ENCODE peak calls at places on chromosomes 2 and 18, in seven cellular contexts. One of them, this sample, is unnamed.

GRCh38 chr2:11698009-11698922 is 28.3 kb upstream of the NTSR2 start:
- DNase-seq in breast epithelium: no peak
- DNase-seq in heart left ventricle: peak
- DNase-seq in upper lobe of left lung: peak
- DNase-seq in suprapubic skin: peak
- DNase-seq in sigmoid colon: peak
- DNase-seq in spleen: peak
- DNase-seq in this sample: peak

GRCh38 chr18:23943903-23944624 is 70.5 kb upstream of the TTC39C start:
- DNase-seq in breast epithelium: no peak
- DNase-seq in upper lobe of left lung: no peak
- DNase-seq in sigmoid colon: peak
- DNase-seq in suprapubic skin: no peak
- DNase-seq in heart left ventricle: no peak
- DNase-seq in spleen: no peak
- DNase-seq in this sample: no peak

GRCh38 chr2:219455635-219456034 is 21.0 kb downstream of the SPEG start:
- DNase-seq in heart left ventricle: no peak
- DNase-seq in spleen: no peak
- DNase-seq in breast epithelium: no peak
- DNase-seq in suprapubic skin: no peak
- DNase-seq in upper lobe of left lung: no peak
- DNase-seq in sigmoid colon: no peak
- DNase-seq in this sample: no peak

GRCh38 chr2:170324640-170325046 is 146.7 kb downstream of the MYO3B start:
- DNase-seq in heart left ventricle: no peak
- DNase-seq in spleen: no peak
- DNase-seq in suprapubic skin: no peak
- DNase-seq in sigmoid colon: no peak
- DNase-seq in breast epithelium: no peak
- DNase-seq in upper lobe of left lung: no peak
- DNase-seq in this sample: peak

GRCh38 chr2:177972123-177972522 is 100.5 kb downstream of the PDE11A start:
- DNase-seq in upper lobe of left lung: no peak
- DNase-seq in suprapubic skin: no peak
- DNase-seq in breast epithelium: no peak
- DNase-seq in spleen: no peak
- DNase-seq in sigmoid colon: no peak
- DNase-seq in heart left ventricle: no peak
- DNase-seq in this sample: no peak

GRCh38 chr2:39994151-39994550 is 215.1 kb upstream of the THUMPD2 start:
- DNase-seq in sigmoid colon: no peak
- DNase-seq in spleen: no peak
- DNase-seq in suprapubic skin: no peak
- DNase-seq in heart left ventricle: no peak
- DNase-seq in breast epithelium: no peak
- DNase-seq in upper lobe of left lung: no peak
- DNase-seq in this sample: no peak

GRCh38 chr2:45681675-45682074 is 30.2 kb downstream of the PRKCE start:
- DNase-seq in heart left ventricle: peak
- DNase-seq in sigmoid colon: no peak
- DNase-seq in breast epithelium: no peak
- DNase-seq in suprapubic skin: peak
- DNase-seq in spleen: no peak
- DNase-seq in upper lobe of left lung: peak
- DNase-seq in this sample: peak

GRCh38 chr2:134244587-134244986 is 9.3 kb upstream of the MGAT5 start:
- DNase-seq in breast epithelium: no peak
- DNase-seq in sigmoid colon: no peak
- DNase-seq in heart left ventricle: no peak
- DNase-seq in spleen: no peak
- DNase-seq in upper lobe of left lung: no peak
- DNase-seq in suprapubic skin: no peak
- DNase-seq in this sample: no peak

GRCh38 chr18:76064998-76065397 is 430.0 kb downstream of the ZNF516 start:
- DNase-seq in heart left ventricle: no peak
- DNase-seq in suprapubic skin: no peak
- DNase-seq in sigmoid colon: no peak
- DNase-seq in breast epithelium: no peak
- DNase-seq in spleen: no peak
- DNase-seq in upper lobe of left lung: no peak
- DNase-seq in this sample: no peak

GRCh38 chr2:66539452-66539851 is 104.5 kb downstream of the MEIS1 start:
- DNase-seq in heart left ventricle: no peak
- DNase-seq in sigmoid colon: no peak
- DNase-seq in suprapubic skin: no peak
- DNase-seq in spleen: no peak
- DNase-seq in upper lobe of left lung: no peak
- DNase-seq in breast epithelium: no peak
- DNase-seq in this sample: no peak

GRCh38 chr2:237348281-237348865 is 65.6 kb downstream of the COL6A3 start:
- DNase-seq in suprapubic skin: no peak
- DNase-seq in sigmoid colon: no peak
- DNase-seq in upper lobe of left lung: no peak
- DNase-seq in heart left ventricle: no peak
- DNase-seq in spleen: no peak
- DNase-seq in breast epithelium: no peak
- DNase-seq in this sample: no peak

DNA sequence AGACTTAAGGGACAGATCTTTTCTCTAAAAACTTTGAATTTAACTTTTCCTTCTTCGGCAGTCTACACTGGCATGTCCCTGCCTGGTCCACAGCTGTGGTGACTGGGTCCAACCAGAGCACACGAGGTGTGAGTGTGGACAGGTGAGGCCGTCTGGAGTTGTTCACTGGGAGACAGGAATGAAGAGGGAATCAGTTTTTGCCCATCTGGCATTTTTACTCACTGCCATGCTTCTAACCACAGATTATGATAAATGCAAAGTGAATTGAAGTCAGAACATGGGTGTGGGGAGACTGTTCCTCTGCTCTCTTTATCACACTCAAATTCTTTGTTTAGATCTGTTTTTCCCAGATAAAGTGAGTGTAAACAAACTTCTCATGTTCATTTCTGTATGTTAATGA is 54.6 kb upstream of the PIEZO2 start:
- DNase-seq in breast epithelium: no peak
- DNase-seq in heart left ventricle: no peak
- DNase-seq in sigmoid colon: no peak
- DNase-seq in suprapubic skin: no peak
- DNase-seq in upper lobe of left lung: no peak
- DNase-seq in spleen: no peak
- DNase-seq in this sample: no peak
- TF ChIP-seq POLR2A in breast epithelium: no peak
- TF ChIP-seq POLR2A in heart left ventricle: no peak
- TF ChIP-seq POLR2A in sigmoid colon: no peak
- TF ChIP-seq POLR2A in suprapubic skin: no peak
- TF ChIP-seq POLR2A in upper lobe of left lung: no peak
- TF ChIP-seq POLR2A in spleen: no peak
- TF ChIP-seq POLR2A in this sample: no peak

DNA sequence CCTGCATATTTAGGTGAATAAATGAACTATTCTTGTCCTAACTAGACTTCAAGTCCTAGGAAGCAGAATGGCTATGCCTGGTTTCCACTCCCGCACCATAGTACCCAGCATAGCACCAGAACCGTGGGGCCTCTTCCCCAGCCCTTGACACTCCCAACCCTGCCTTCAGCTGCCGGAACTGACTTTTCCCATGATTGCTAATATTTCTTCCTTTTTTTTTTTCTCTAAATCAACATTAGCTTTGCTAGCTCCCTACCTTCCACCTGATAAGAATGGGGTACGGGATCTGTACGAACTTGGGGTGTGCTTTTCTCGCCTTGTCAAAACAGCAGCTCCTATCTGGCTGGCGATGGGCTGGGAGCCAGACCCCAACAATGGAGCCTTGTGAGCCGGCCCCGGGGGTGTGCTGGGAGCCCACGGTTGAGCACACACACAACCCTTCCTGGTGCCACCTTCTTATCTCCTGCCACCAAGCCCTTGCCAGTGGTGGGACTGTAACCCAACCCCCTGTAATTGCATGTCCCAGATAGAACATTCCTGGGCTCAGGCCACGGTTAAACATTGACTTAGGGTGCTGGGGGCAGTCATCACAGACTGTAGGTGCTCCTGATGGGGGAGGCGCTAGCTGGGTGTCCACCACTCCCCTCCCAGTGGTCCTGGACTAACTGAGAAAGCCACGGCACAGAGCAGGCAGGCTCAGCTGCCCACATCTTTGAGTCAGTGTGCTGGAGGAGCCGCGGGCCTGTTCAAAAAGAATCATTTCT is 213.0 kb upstream of the HAAO start:
- DNase-seq in breast epithelium: no peak
- DNase-seq in sigmoid colon: no peak
- DNase-seq in spleen: peak
- DNase-seq in suprapubic skin: peak
- DNase-seq in heart left ventricle: no peak
- DNase-seq in upper lobe of left lung: no peak
- DNase-seq in this sample: no peak
- TF ChIP-seq POLR2A in breast epithelium: no peak
- TF ChIP-seq POLR2A in sigmoid colon: no peak
- TF ChIP-seq POLR2A in spleen: no peak
- TF ChIP-seq POLR2A in suprapubic skin: no peak
- TF ChIP-seq POLR2A in heart left ventricle: no peak
- TF ChIP-seq POLR2A in upper lobe of left lung: no peak
- TF ChIP-seq POLR2A in this sample: no peak

GRCh38 chr18:48919547-48919946 is 31.2 kb downstream of the SMAD7 start:
- DNase-seq in suprapubic skin: no peak
- DNase-seq in spleen: no peak
- DNase-seq in heart left ventricle: no peak
- DNase-seq in upper lobe of left lung: no peak
- DNase-seq in breast epithelium: no peak
- DNase-seq in sigmoid colon: peak
- DNase-seq in this sample: no peak

GRCh38 chr18:48917579-48918101 is 33.1 kb downstream of the SMAD7 start:
- DNase-seq in breast epithelium: no peak
- DNase-seq in upper lobe of left lung: no peak
- DNase-seq in heart left ventricle: no peak
- DNase-seq in sigmoid colon: peak
- DNase-seq in suprapubic skin: no peak
- DNase-seq in spleen: no peak
- DNase-seq in this sample: no peak

GRCh38 chr18:48918660-48919415 is 31.9 kb downstream of the SMAD7 start:
- DNase-seq in suprapubic skin: no peak
- DNase-seq in upper lobe of left lung: no peak
- DNase-seq in sigmoid colon: peak
- DNase-seq in spleen: no peak
- DNase-seq in breast epithelium: no peak
- DNase-seq in heart left ventricle: no peak
- DNase-seq in this sample: no peak

GRCh38 chr18:48915621-48916425 is 34.9 kb downstream of the SMAD7 start:
- DNase-seq in suprapubic skin: no peak
- DNase-seq in heart left ventricle: no peak
- DNase-seq in breast epithelium: no peak
- DNase-seq in spleen: no peak
- DNase-seq in upper lobe of left lung: no peak
- DNase-seq in sigmoid colon: peak
- DNase-seq in this sample: no peak

GRCh38 chr18:48918156-48918555 is 32.6 kb downstream of the SMAD7 start:
- DNase-seq in breast epithelium: no peak
- DNase-seq in sigmoid colon: peak
- DNase-seq in upper lobe of left lung: no peak
- DNase-seq in spleen: no peak
- DNase-seq in suprapubic skin: no peak
- DNase-seq in heart left ventricle: no peak
- DNase-seq in this sample: no peak
- TF ChIP-seq POLR2A in breast epithelium: no peak
- TF ChIP-seq POLR2A in sigmoid colon: no peak
- TF ChIP-seq POLR2A in upper lobe of left lung: no peak
- TF ChIP-seq POLR2A in spleen: no peak
- TF ChIP-seq POLR2A in suprapubic skin: no peak
- TF ChIP-seq POLR2A in heart left ventricle: no peak
- TF ChIP-seq POLR2A in this sample: no peak

DNA sequence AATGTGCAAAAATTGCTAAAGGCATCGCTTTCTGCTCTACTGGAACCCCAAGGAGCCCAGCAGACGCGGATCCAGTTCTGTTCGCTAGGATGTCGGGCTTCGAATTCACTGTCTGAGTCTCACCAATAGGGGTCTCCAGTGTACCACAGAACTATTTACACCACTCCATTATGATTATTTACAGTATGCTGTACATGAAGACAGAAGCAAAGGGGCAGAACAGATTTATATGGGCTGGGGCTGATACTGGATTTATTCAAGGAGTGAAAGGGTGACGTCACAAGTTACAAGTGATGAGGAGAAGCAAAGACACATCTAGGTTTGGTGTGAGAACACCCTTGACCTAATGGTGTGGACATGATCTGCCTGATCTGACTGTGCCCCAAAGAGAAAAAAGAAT is 185.3 kb upstream of the ATP5MC3 start:
- DNase-seq in heart left ventricle: no peak
- DNase-seq in breast epithelium: no peak
- DNase-seq in spleen: no peak
- DNase-seq in sigmoid colon: no peak
- DNase-seq in upper lobe of left lung: no peak
- DNase-seq in suprapubic skin: no peak
- DNase-seq in this sample: peak
- TF ChIP-seq POLR2A in heart left ventricle: no peak
- TF ChIP-seq POLR2A in breast epithelium: no peak
- TF ChIP-seq POLR2A in spleen: no peak
- TF ChIP-seq POLR2A in sigmoid colon: no peak
- TF ChIP-seq POLR2A in upper lobe of left lung: no peak
- TF ChIP-seq POLR2A in suprapubic skin: no peak
- TF ChIP-seq POLR2A in this sample: no peak

GRCh38 chr2:28565033-28565432 is 69.2 kb downstream of the PLB1 start:
- DNase-seq in heart left ventricle: no peak
- DNase-seq in spleen: peak
- DNase-seq in suprapubic skin: peak
- DNase-seq in upper lobe of left lung: no peak
- DNase-seq in sigmoid colon: peak
- DNase-seq in breast epithelium: no peak
- DNase-seq in this sample: no peak

GRCh38 chr2:28567076-28567471 is 71.2 kb downstream of the PLB1 start:
- DNase-seq in heart left ventricle: no peak
- DNase-seq in upper lobe of left lung: no peak
- DNase-seq in breast epithelium: no peak
- DNase-seq in sigmoid colon: peak
- DNase-seq in spleen: no peak
- DNase-seq in suprapubic skin: no peak
- DNase-seq in this sample: peak

GRCh38 chr2:28565720-28566295 is 69.9 kb downstream of the PLB1 start:
- DNase-seq in upper lobe of left lung: no peak
- DNase-seq in spleen: no peak
- DNase-seq in sigmoid colon: peak
- DNase-seq in heart left ventricle: no peak
- DNase-seq in suprapubic skin: no peak
- DNase-seq in breast epithelium: no peak
- DNase-seq in this sample: no peak

GRCh38 chr2:28568533-28568932 is 72.7 kb downstream of the PLB1 start:
- DNase-seq in upper lobe of left lung: no peak
- DNase-seq in sigmoid colon: no peak
- DNase-seq in spleen: no peak
- DNase-seq in breast epithelium: no peak
- DNase-seq in suprapubic skin: no peak
- DNase-seq in heart left ventricle: no peak
- DNase-seq in this sample: no peak

GRCh38 chr2:28566441-28567075 is 70.7 kb downstream of the PLB1 start:
- DNase-seq in heart left ventricle: peak
- DNase-seq in spleen: peak
- DNase-seq in breast epithelium: peak
- DNase-seq in sigmoid colon: peak
- DNase-seq in upper lobe of left lung: peak
- DNase-seq in suprapubic skin: peak
- DNase-seq in this sample: peak
- TF ChIP-seq POLR2A in heart left ventricle: peak
- TF ChIP-seq POLR2A in spleen: no peak
- TF ChIP-seq POLR2A in breast epithelium: no peak
- TF ChIP-seq POLR2A in sigmoid colon: no peak
- TF ChIP-seq POLR2A in upper lobe of left lung: no peak
- TF ChIP-seq POLR2A in suprapubic skin: no peak
- TF ChIP-seq POLR2A in this sample: no peak